ENCODE peak calls at places on chromosome 22, in eight cellular contexts. One of them, this sample, is unnamed.

GRCh38 chr22:38208549-38209097 is 6.8 kb downstream of the MAFF start:
- DNase-seq in fibroblast of the aortic adventitia: no peak
- DNase-seq in right lobe of liver: no peak
- DNase-seq in natural killer cell: no peak
- DNase-seq in GM12865: no peak
- DNase-seq in A549: no peak
- DNase-seq in HFFc6: no peak
- DNase-seq in fibroblast of mammary gland: no peak
- DNase-seq in this sample: no peak

GRCh38 chr22:18987765-18988164 is 51.7 kb upstream of the PRODH start:
- DNase-seq in right lobe of liver: peak
- DNase-seq in fibroblast of the aortic adventitia: no peak
- DNase-seq in A549: peak
- DNase-seq in fibroblast of mammary gland: peak
- DNase-seq in HFFc6: no peak
- DNase-seq in natural killer cell: no peak
- DNase-seq in GM12865: peak
- DNase-seq in this sample: no peak

GRCh38 chr22:40189979-40190378 is 12.3 kb downstream of the TNRC6B start:
- DNase-seq in HFFc6: peak
- DNase-seq in fibroblast of mammary gland: no peak
- DNase-seq in GM12865: no peak
- DNase-seq in right lobe of liver: no peak
- DNase-seq in fibroblast of the aortic adventitia: no peak
- DNase-seq in natural killer cell: no peak
- DNase-seq in A549: no peak
- DNase-seq in this sample: no peak

GRCh38 chr22:38770257-38770949 is 14.6 kb upstream of the SUN2 start:
- DNase-seq in HFFc6: no peak
- DNase-seq in GM12865: no peak
- DNase-seq in fibroblast of the aortic adventitia: no peak
- DNase-seq in A549: no peak
- DNase-seq in fibroblast of mammary gland: no peak
- DNase-seq in right lobe of liver: no peak
- DNase-seq in natural killer cell: no peak
- DNase-seq in this sample: no peak

GRCh38 chr22:35274154-35274871 is 17.0 kb downstream of the HMGXB4 start:
- DNase-seq in fibroblast of mammary gland: no peak
- DNase-seq in fibroblast of the aortic adventitia: no peak
- DNase-seq in natural killer cell: no peak
- DNase-seq in right lobe of liver: no peak
- DNase-seq in HFFc6: no peak
- DNase-seq in A549: no peak
- DNase-seq in GM12865: no peak
- DNase-seq in this sample: no peak

GRCh38 chr22:25745341-25746011 is 3.5 kb downstream of the MYO18B start:
- DNase-seq in GM12865: no peak
- DNase-seq in fibroblast of the aortic adventitia: peak
- DNase-seq in fibroblast of mammary gland: peak
- DNase-seq in natural killer cell: no peak
- DNase-seq in A549: no peak
- DNase-seq in right lobe of liver: no peak
- DNase-seq in HFFc6: no peak
- DNase-seq in this sample: no peak

GRCh38 chr22:21865041-21865440 is 2.4 kb downstream of the MAPK1 start:
- DNase-seq in HFFc6: peak
- DNase-seq in fibroblast of mammary gland: peak
- DNase-seq in GM12865: peak
- DNase-seq in right lobe of liver: no peak
- DNase-seq in fibroblast of the aortic adventitia: peak
- DNase-seq in natural killer cell: no peak
- DNase-seq in A549: no peak
- DNase-seq in this sample: no peak

GRCh38 chr22:23556026-23556620 is 24.0 kb downstream of the IGLL1 start:
- DNase-seq in fibroblast of the aortic adventitia: no peak
- DNase-seq in HFFc6: no peak
- DNase-seq in right lobe of liver: no peak
- DNase-seq in A549: no peak
- DNase-seq in natural killer cell: no peak
- DNase-seq in GM12865: no peak
- DNase-seq in fibroblast of mammary gland: no peak
- DNase-seq in this sample: peak

GRCh38 chr22:17726561-17727243 is 47.6 kb downstream of the BID start:
- DNase-seq in GM12865: peak
- DNase-seq in right lobe of liver: no peak
- DNase-seq in natural killer cell: no peak
- DNase-seq in A549: no peak
- DNase-seq in HFFc6: peak
- DNase-seq in fibroblast of mammary gland: no peak
- DNase-seq in fibroblast of the aortic adventitia: no peak
- DNase-seq in this sample: no peak

GRCh38 chr22:23256986-23257888 is 76.9 kb downstream of the BCR start:
- DNase-seq in GM12865: no peak
- DNase-seq in right lobe of liver: peak
- DNase-seq in natural killer cell: peak
- DNase-seq in fibroblast of mammary gland: peak
- DNase-seq in HFFc6: peak
- DNase-seq in fibroblast of the aortic adventitia: peak
- DNase-seq in A549: no peak
- DNase-seq in this sample: no peak

GRCh38 chr22:17540481-17540880 is 22.8 kb upstream of the SLC25A18 start:
- DNase-seq in fibroblast of the aortic adventitia: no peak
- DNase-seq in natural killer cell: no peak
- DNase-seq in right lobe of liver: no peak
- DNase-seq in A549: no peak
- DNase-seq in GM12865: no peak
- DNase-seq in HFFc6: no peak
- DNase-seq in fibroblast of mammary gland: no peak
- DNase-seq in this sample: no peak

GRCh38 chr22:35330258-35330861 is 30.7 kb downstream of the TOM1 start:
- DNase-seq in GM12865: peak
- DNase-seq in HFFc6: peak
- DNase-seq in fibroblast of the aortic adventitia: peak
- DNase-seq in A549: no peak
- DNase-seq in natural killer cell: no peak
- DNase-seq in fibroblast of mammary gland: peak
- DNase-seq in right lobe of liver: peak
- DNase-seq in this sample: no peak

GRCh38 chr22:25139062-25139461 is 60.6 kb upstream of the CRYBB3 start:
- DNase-seq in natural killer cell: no peak
- DNase-seq in fibroblast of mammary gland: no peak
- DNase-seq in A549: no peak
- DNase-seq in GM12865: no peak
- DNase-seq in right lobe of liver: peak
- DNase-seq in HFFc6: no peak
- DNase-seq in fibroblast of the aortic adventitia: peak
- DNase-seq in this sample: no peak

GRCh38 chr22:24801906-24802504 is 4.0 kb upstream of the SGSM1 start:
- DNase-seq in right lobe of liver: no peak
- DNase-seq in GM12865: peak
- DNase-seq in fibroblast of mammary gland: no peak
- DNase-seq in natural killer cell: no peak
- DNase-seq in fibroblast of the aortic adventitia: no peak
- DNase-seq in HFFc6: no peak
- DNase-seq in A549: no peak
- DNase-seq in this sample: no peak

GRCh38 chr22:23124611-23125511 is 16.9 kb downstream of the RSPH14 start:
- DNase-seq in fibroblast of mammary gland: no peak
- DNase-seq in fibroblast of the aortic adventitia: no peak
- DNase-seq in A549: no peak
- DNase-seq in HFFc6: no peak
- DNase-seq in natural killer cell: no peak
- DNase-seq in GM12865: no peak
- DNase-seq in right lobe of liver: no peak
- DNase-seq in this sample: no peak

GRCh38 chr22:25353516-25354445 is 134.3 kb downstream of the CRYBB2 start:
- DNase-seq in natural killer cell: no peak
- DNase-seq in fibroblast of the aortic adventitia: no peak
- DNase-seq in A549: no peak
- DNase-seq in right lobe of liver: no peak
- DNase-seq in fibroblast of mammary gland: no peak
- DNase-seq in GM12865: no peak
- DNase-seq in HFFc6: no peak
- DNase-seq in this sample: no peak

GRCh38 chr22:35037089-35037488 is 28.9 kb upstream of the ISX start:
- DNase-seq in HFFc6: no peak
- DNase-seq in fibroblast of mammary gland: no peak
- DNase-seq in fibroblast of the aortic adventitia: no peak
- DNase-seq in A549: no peak
- DNase-seq in right lobe of liver: no peak
- DNase-seq in natural killer cell: no peak
- DNase-seq in GM12865: peak
- DNase-seq in this sample: no peak

DNA sequence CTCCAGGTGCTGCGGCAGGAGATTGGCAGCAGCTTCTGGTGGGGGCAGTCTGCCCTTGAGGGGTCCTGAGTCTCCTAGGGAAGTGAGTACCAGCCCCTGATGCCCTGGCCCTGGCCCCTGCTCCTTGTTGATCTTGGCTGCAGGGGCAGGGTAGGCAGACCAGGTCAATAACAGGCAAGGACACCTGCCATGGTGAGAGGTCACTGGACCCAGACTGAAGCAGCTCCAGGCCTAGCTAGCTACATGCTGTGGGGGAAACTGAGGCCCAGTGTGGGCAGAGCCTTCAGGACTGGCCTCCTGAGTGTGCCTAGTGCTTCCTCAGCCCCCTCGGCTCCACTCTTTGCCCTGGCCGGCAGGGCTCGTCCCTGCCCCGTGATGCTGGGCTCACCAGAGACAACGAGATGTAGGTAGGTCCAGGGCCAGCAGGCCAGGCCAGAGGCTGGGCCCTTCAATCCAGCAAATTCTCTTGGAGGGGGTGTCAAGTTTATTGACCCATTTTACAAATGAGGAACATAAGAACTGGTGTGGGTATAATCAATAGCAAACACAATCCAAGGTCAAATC is 20.4 kb downstream of the RTN4R start:
- DNase-seq in A549: no peak
- DNase-seq in natural killer cell: no peak
- DNase-seq in GM12865: no peak
- DNase-seq in fibroblast of mammary gland: no peak
- DNase-seq in HFFc6: no peak
- DNase-seq in fibroblast of the aortic adventitia: no peak
- DNase-seq in right lobe of liver: peak
- DNase-seq in this sample: no peak
- TF ChIP-seq CTCF in A549: no peak
- TF ChIP-seq CTCF in natural killer cell: no peak
- TF ChIP-seq CTCF in GM12865: no peak
- TF ChIP-seq CTCF in fibroblast of mammary gland: no peak
- TF ChIP-seq CTCF in HFFc6: no peak
- TF ChIP-seq CTCF in fibroblast of the aortic adventitia: no peak
- TF ChIP-seq CTCF in right lobe of liver: no peak
- TF ChIP-seq CTCF in this sample: no peak

DNA sequence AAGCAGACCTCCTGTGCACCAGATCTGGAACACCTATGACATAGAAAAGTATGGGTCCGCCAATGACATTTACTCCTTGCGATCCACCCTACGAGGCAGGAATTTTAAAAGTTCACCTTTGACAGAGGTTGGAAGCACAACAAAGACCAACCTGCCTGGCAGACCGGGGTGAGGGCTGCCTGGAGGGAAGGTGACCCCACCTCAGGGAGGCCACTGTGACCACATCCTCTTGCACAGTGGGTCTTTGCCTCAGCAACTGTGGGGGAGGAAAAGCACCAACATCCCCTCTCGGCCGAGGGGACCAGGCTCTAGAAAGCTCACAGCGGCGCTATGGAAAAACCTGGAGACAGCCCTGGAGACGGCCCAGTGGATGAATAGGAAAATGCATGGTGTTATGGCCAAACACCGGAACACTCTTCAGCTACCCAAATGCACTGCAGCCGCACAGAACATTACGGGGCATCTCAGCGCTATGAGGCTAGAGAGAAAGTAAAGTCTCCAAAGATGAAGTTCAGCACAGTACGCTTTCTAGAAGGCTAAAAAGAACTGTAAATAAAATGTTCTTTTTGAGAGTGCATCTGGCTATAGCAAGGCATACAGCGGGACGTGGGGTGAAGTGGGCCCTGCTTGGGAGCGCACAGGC is 1.8 kb upstream of the SHISAL1 start:
- DNase-seq in GM12865: no peak
- DNase-seq in HFFc6: no peak
- DNase-seq in natural killer cell: no peak
- DNase-seq in A549: no peak
- DNase-seq in fibroblast of mammary gland: no peak
- DNase-seq in right lobe of liver: no peak
- DNase-seq in fibroblast of the aortic adventitia: no peak
- DNase-seq in this sample: no peak
- TF ChIP-seq CTCF in GM12865: no peak
- TF ChIP-seq CTCF in HFFc6: no peak
- TF ChIP-seq CTCF in natural killer cell: no peak
- TF ChIP-seq CTCF in A549: no peak
- TF ChIP-seq CTCF in fibroblast of mammary gland: no peak
- TF ChIP-seq CTCF in right lobe of liver: no peak
- TF ChIP-seq CTCF in fibroblast of the aortic adventitia: no peak
- TF ChIP-seq CTCF in this sample: no peak

GRCh38 chr22:33013051-33013450 is 45.1 kb downstream of the SYN3 start:
- DNase-seq in fibroblast of mammary gland: no peak
- DNase-seq in A549: no peak
- DNase-seq in fibroblast of the aortic adventitia: no peak
- DNase-seq in GM12865: no peak
- DNase-seq in natural killer cell: no peak
- DNase-seq in right lobe of liver: no peak
- DNase-seq in HFFc6: no peak
- DNase-seq in this sample: no peak
- TF ChIP-seq CTCF in fibroblast of mammary gland: no peak
- TF ChIP-seq CTCF in A549: no peak
- TF ChIP-seq CTCF in fibroblast of the aortic adventitia: no peak
- TF ChIP-seq CTCF in GM12865: no peak
- TF ChIP-seq CTCF in natural killer cell: no peak
- TF ChIP-seq CTCF in right lobe of liver: no peak
- TF ChIP-seq CTCF in HFFc6: peak
- TF ChIP-seq CTCF in this sample: no peak

GRCh38 chr22:50304528-50305392 is 2.7 kb downstream of the PLXNB2 start:
- DNase-seq in right lobe of liver: no peak
- DNase-seq in fibroblast of mammary gland: peak
- DNase-seq in natural killer cell: no peak
- DNase-seq in A549: no peak
- DNase-seq in GM12865: no peak
- DNase-seq in fibroblast of the aortic adventitia: peak
- DNase-seq in HFFc6: no peak
- DNase-seq in this sample: no peak

GRCh38 chr22:50303515-50303847 is 4.0 kb downstream of the PLXNB2 start:
- DNase-seq in fibroblast of mammary gland: no peak
- DNase-seq in GM12865: no peak
- DNase-seq in A549: no peak
- DNase-seq in fibroblast of the aortic adventitia: no peak
- DNase-seq in HFFc6: no peak
- DNase-seq in right lobe of liver: no peak
- DNase-seq in natural killer cell: no peak
- DNase-seq in this sample: no peak

GRCh38 chr22:50302564-50302963 is 4.9 kb downstream of the PLXNB2 start:
- DNase-seq in fibroblast of mammary gland: no peak
- DNase-seq in A549: no peak
- DNase-seq in right lobe of liver: no peak
- DNase-seq in fibroblast of the aortic adventitia: no peak
- DNase-seq in natural killer cell: no peak
- DNase-seq in GM12865: no peak
- DNase-seq in HFFc6: no peak
- DNase-seq in this sample: no peak

GRCh38 chr22:50305393-50305657 is 2.1 kb downstream of the PLXNB2 start:
- DNase-seq in natural killer cell: no peak
- DNase-seq in right lobe of liver: no peak
- DNase-seq in A549: no peak
- DNase-seq in HFFc6: no peak
- DNase-seq in GM12865: no peak
- DNase-seq in fibroblast of the aortic adventitia: no peak
- DNase-seq in fibroblast of mammary gland: no peak
- DNase-seq in this sample: no peak

GRCh38 chr22:50303848-50304527 is 3.5 kb downstream of the PLXNB2 start:
- DNase-seq in GM12865: no peak
- DNase-seq in HFFc6: peak
- DNase-seq in fibroblast of mammary gland: peak
- DNase-seq in fibroblast of the aortic adventitia: no peak
- DNase-seq in A549: no peak
- DNase-seq in natural killer cell: no peak
- DNase-seq in right lobe of liver: peak
- DNase-seq in this sample: no peak
- TF ChIP-seq CTCF in GM12865: no peak
- TF ChIP-seq CTCF in HFFc6: peak
- TF ChIP-seq CTCF in fibroblast of mammary gland: no peak
- TF ChIP-seq CTCF in fibroblast of the aortic adventitia: peak
- TF ChIP-seq CTCF in A549: no peak
- TF ChIP-seq CTCF in natural killer cell: no peak
- TF ChIP-seq CTCF in right lobe of liver: no peak
- TF ChIP-seq CTCF in this sample: no peak

This sample was measured in D721Med.